ENCODE peak calls at places on chromosomes 6 and 20, in nine cellular contexts. Q, B, E, J, A, V, S, Y and G are unnamed samples. For H3K4me1, the result is how much of the 10 kb centered on the place peaks cover.

GRCh38 chr6:15243994-15244604 is 1.8 kb upstream of the JARID2 start:
- DNase-seq in E (no peak), S (no peak), Y (no peak), A (no peak), V (peak), B (no peak), J (no peak), Q (no peak), G (no peak)

GRCh38 chr20:51312480-51312783 is 230.1 kb downstream of the NFATC2 start:
- DNase-seq in S (no peak), Y (no peak), J (no peak), Q (no peak), E (no peak), B (no peak), V (peak), A (no peak), G (no peak)

GRCh38 chr6:24931296-24931695 is 4.5 kb downstream of the RIPOR2 start:
- DNase-seq in E (no peak), S (no peak), B (no peak), J (no peak), Y (no peak), A (no peak), V (no peak), Q (no peak), G (no peak)

GRCh38 chr6:36659271-36659670 is 19.2 kb upstream of the CDKN1A start:
- DNase-seq in A (no peak), J (no peak), V (no peak), S (no peak), E (no peak), Q (no peak), B (no peak), Y (no peak), G (no peak)

GRCh38 chr6:47413752-47414516 is 63.7 kb upstream of the CD2AP start:
- DNase-seq in E (no peak), B (peak), J (peak), Q (peak), S (peak), A (no peak), Y (no peak), V (peak), G (no peak)

GRCh38 chr6:140040391-140040790 is 665.9 kb upstream of the CITED2 start:
- DNase-seq in V (no peak), J (no peak), A (no peak), Y (no peak), S (no peak), B (no peak), E (no peak), Q (no peak), G (no peak)

GRCh38 chr6:127737009-127737486 is 160.1 kb downstream of the C6orf58 start:
- DNase-seq in S (peak), E (no peak), Q (peak), B (peak), V (peak), Y (no peak), A (no peak), J (peak), G (no peak)

GRCh38 chr20:7736336-7736735 is 203.9 kb downstream of the HAO1 start:
- DNase-seq in J (no peak), Y (no peak), Q (no peak), A (no peak), S (no peak), B (no peak), V (no peak), E (no peak), G (no peak)

GRCh38 chr6:19444481-19444880 is 392.7 kb upstream of the ID4 start:
- DNase-seq in A (no peak), V (no peak), S (no peak), B (no peak), Q (no peak), J (no peak), Y (no peak), E (no peak), G (no peak)

GRCh38 chr6:144989319-144990099 is 704.4 kb downstream of the UTRN start:
- DNase-seq in V (no peak), A (no peak), B (no peak), Q (no peak), J (no peak), Y (no peak), S (no peak), E (no peak), G (no peak)

GRCh38 chr6:16168858-16169257 is 40.0 kb downstream of the MYLIP start:
- DNase-seq in J (no peak), A (no peak), E (no peak), B (peak), V (peak), S (no peak), Q (no peak), Y (no peak), G (no peak)

GRCh38 chr6:33432546-33432945 is 12.7 kb downstream of the SYNGAP1 start:
- DNase-seq in J (no peak), A (no peak), Q (no peak), E (no peak), Y (no peak), S (no peak), B (no peak), V (no peak), G (no peak)

GRCh38 chr6:33430991-33431879 is 11.4 kb downstream of the SYNGAP1 start:
- DNase-seq in S (peak), Q (peak), E (peak), A (peak), Y (no peak), B (peak), V (peak), J (peak), G (peak)

GRCh38 chr6:33433560-33434191 is 13.8 kb downstream of the SYNGAP1 start:
- DNase-seq in B (no peak), Q (no peak), Y (no peak), S (no peak), V (peak), A (no peak), J (peak), E (no peak), G (no peak)

GRCh38 chr6:33433001-33433559 is 13.2 kb downstream of the SYNGAP1 start:
- DNase-seq in E (no peak), Y (no peak), J (no peak), S (no peak), V (peak), Q (no peak), B (no peak), A (no peak), G (no peak)

GRCh38 chr6:33431880-33432541 is 12.1 kb downstream of the SYNGAP1 start:
- DNase-seq in Q (no peak), Y (no peak), E (no peak), S (no peak), A (no peak), J (no peak), V (peak), B (peak), G (no peak)
- H3K4me3 ChIP-seq in Q (no peak), Y (no peak), E (no peak), S (peak), A (no peak), J (no peak), V (peak), B (peak), G (no peak)

GRCh38 chr6:111805511-111806181 is 67.6 kb downstream of the FYN start:
- DNase-seq in A (no peak), B (peak), V (no peak), S (no peak), Y (no peak), Q (no peak), J (no peak), E (no peak), G (no peak)
- H3K4me1 ChIP-seq in A (under half), B (under half), V (under half), S (half or more), Y (under half), Q (half or more), J (under half), E (under half), G (half or more)

GRCh38 chr20:14214046-14214445 is 123.4 kb downstream of the FLRT3 start:
- DNase-seq in J (no peak), S (no peak), V (no peak), B (no peak), A (no peak), E (no peak), Y (no peak), Q (no peak), G (no peak)

GRCh38 chr20:14220986-14221385 is 116.4 kb downstream of the FLRT3 start:
- DNase-seq in E (no peak), S (no peak), Q (no peak), V (no peak), J (no peak), A (no peak), B (no peak), Y (no peak), G (no peak)

GRCh38 chr20:14223806-14224205 is 113.6 kb downstream of the FLRT3 start:
- DNase-seq in S (no peak), Y (no peak), E (no peak), B (no peak), V (no peak), A (no peak), Q (no peak), J (no peak), G (no peak)

DNA sequence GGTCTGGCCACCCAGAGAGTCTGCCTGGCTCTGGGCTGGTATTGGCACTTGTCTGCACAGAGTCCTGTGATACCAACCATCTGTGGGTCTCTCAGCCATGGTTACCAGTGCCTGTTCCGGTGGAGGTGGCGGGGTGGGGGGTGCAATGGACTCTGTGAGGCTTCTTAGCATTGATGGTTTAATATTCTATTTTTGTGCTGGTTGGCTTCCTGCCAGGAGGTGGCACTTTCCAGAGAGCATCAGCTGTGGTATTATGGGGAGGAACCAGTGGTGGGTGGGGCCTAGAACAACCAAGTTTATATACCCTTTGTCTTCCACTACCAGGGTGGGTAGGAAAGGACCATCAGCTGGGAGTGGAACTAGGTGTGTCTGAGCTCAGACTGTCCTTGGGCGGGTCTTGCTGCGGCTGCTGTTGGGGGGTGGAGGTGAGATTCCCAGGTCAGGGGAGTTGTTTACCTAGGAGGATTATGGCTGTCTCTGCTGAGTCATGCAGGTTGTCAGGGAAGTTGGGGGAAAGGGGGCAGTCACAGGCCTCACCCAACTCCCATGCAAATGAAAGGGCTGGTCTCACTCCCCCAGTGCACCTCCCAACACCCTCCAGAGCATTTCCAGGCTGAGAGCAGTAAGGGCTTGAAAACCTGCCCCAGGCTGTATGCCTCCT is 117.5 kb downstream of the FLRT3 start:
- DNase-seq in Q (no peak), B (no peak), S (no peak), A (peak), V (peak), J (peak), Y (no peak), E (no peak), G (no peak)
- H3K4me3 ChIP-seq in Q (no peak), B (no peak), S (no peak), A (no peak), V (no peak), J (no peak), Y (no peak), E (no peak), G (no peak)

GRCh38 chr6:32839356-32839755 is 817 bp upstream of the TAP2 start:
- DNase-seq in Y (no peak), A (no peak), Q (no peak), B (no peak), V (no peak), J (no peak), E (no peak), S (no peak), G (no peak)
- H3K4me1 ChIP-seq in Y (under half), A (under half), Q (half or more), B (under half), V (under half), J (under half), E (under half), S (under half), G (under half)

GRCh38 chr20:46367234-46367633 is 39.2 kb downstream of the ELMO2 start:
- DNase-seq in Q (no peak), J (no peak), S (no peak), A (no peak), V (no peak), Y (no peak), B (no peak), E (no peak), G (no peak)

GRCh38 chr20:46366826-46367225 is 39.6 kb downstream of the ELMO2 start:
- DNase-seq in Q (no peak), S (no peak), B (no peak), J (no peak), A (no peak), V (no peak), E (no peak), Y (no peak), G (no peak)

GRCh38 chr20:46363874-46364669 is 42.3 kb downstream of the ELMO2 start:
- DNase-seq in Q (peak), A (peak), B (peak), Y (peak), J (peak), V (peak), E (peak), S (peak), G (peak)

GRCh38 chr20:46364670-46365482 is 41.5 kb downstream of the ELMO2 start:
- DNase-seq in B (no peak), Y (no peak), A (no peak), V (no peak), Q (no peak), J (no peak), S (no peak), E (no peak), G (no peak)

GRCh38 chr20:46365483-46366215 is 40.8 kb downstream of the ELMO2 start:
- DNase-seq in E (no peak), J (no peak), Y (no peak), V (no peak), A (no peak), S (no peak), Q (peak), B (no peak), G (no peak)
- H3K4me3 ChIP-seq in E (no peak), J (no peak), Y (no peak), V (no peak), A (no peak), S (no peak), Q (no peak), B (no peak), G (no peak)

GRCh38 chr20:3360752-3361151 is 46.7 kb downstream of the DNAAF9 start:
- DNase-seq in Y (no peak), A (no peak), B (no peak), J (no peak), V (no peak), S (no peak), E (no peak), Q (no peak), G (no peak)
- H3K4me1 ChIP-seq in Y (under half), A (under half), B (under half), J (under half), V (under half), S (under half), E (under half), Q (under half), G (under half)